ENCODE peak calls at places on chromosomes 1 and 21, in four cellular contexts. I, T, U and N are unnamed samples.

GRCh38 chr1:182410620-182411273 is 10.3 kb upstream of the TEDDM1 start:
- DNase-seq in I (no peak), T (no peak), U (no peak), N (no peak)

GRCh38 chr1:33347650-33347992 is 26.7 kb upstream of the A3GALT2 start:
- DNase-seq in I (no peak), T (peak; percentile 43), U (no peak), N (peak; percentile 41)

GRCh38 chr1:8671313-8671917 is 146.0 kb downstream of the RERE start:
- DNase-seq in I (peak; percentile 33), T (peak; percentile 62), U (no peak), N (peak; percentile 92)

GRCh38 chr1:37946703-37947360 is at the start of gene INPP5B:
- DNase-seq in I (peak; percentile 84), T (peak; percentile 85), U (peak; percentile 46), N (peak; percentile 92)

GRCh38 chr21:45302082-45303061 is 14.7 kb upstream of the POFUT2 start:
- DNase-seq in I (peak; percentile 46), T (no peak), U (no peak), N (no peak)

GRCh38 chr1:119449964-119450363 is 35.0 kb downstream of the HSD3B2 start:
- DNase-seq in I (no peak), T (no peak), U (no peak), N (peak; percentile 24)

GRCh38 chr1:209646558-209646957 is 5.7 kb downstream of the LAMB3 start:
- DNase-seq in I (no peak), T (peak; percentile 73), U (no peak), N (peak; percentile 49)

GRCh38 chr1:77605246-77606026 is 77.0 kb downstream of the ZZZ3 start:
- DNase-seq in I (no peak), T (peak; percentile 80), U (peak; percentile 7), N (peak; percentile 31)

GRCh38 chr1:58881471-58881994 is 97.7 kb upstream of the JUN start:
- DNase-seq in I (no peak), T (peak; percentile 64), U (peak; percentile 17), N (peak; percentile 79)

GRCh38 chr1:1347663-1348419 is 1.4 kb downstream of the DVL1 start:
- DNase-seq in I (no peak), T (peak; percentile 45), U (no peak), N (peak; percentile 66)

GRCh38 chr1:206814716-206815341 is 42.5 kb upstream of the IL10 start:
- DNase-seq in I (no peak), T (peak; percentile 72), U (peak; percentile 40), N (peak; percentile 51)

GRCh38 chr1:162976628-162977027 is 92.5 kb upstream of the RGS4 start:
- DNase-seq in I (no peak), T (no peak), U (no peak), N (no peak)

GRCh38 chr1:219324629-219325367 is 151.1 kb downstream of the LYPLAL1 start:
- DNase-seq in I (no peak), T (peak; percentile 99), U (peak; percentile 82), N (peak; percentile 96)

GRCh38 chr1:228541725-228542124 is 54.5 kb downstream of the RNF187 start:
- DNase-seq in I (no peak), T (no peak), U (no peak), N (no peak)

GRCh38 chr1:162632743-162633326 is 571 bp downstream of the DDR2 start:
- DNase-seq in I (peak; percentile 53), T (peak; percentile 46), U (no peak), N (peak; percentile 62)

GRCh38 chr1:42657981-42658879 is at the start of gene PPIH:
- DNase-seq in I (peak; percentile 96), T (peak; percentile 92), U (peak; percentile 49), N (peak; percentile 99)

GRCh38 chr1:43442756-43443155 is 11.0 kb downstream of the HYI start:
- DNase-seq in I (no peak), T (no peak), U (no peak), N (no peak)

GRCh38 chr1:82185084-82185483 is 384.4 kb downstream of the ADGRL2 start:
- DNase-seq in I (no peak), T (peak; percentile 42), U (peak; percentile 16), N (no peak)

GRCh38 chr1:241115784-241116183 is 241.2 kb downstream of the RGS7 start:
- DNase-seq in I (no peak), T (no peak), U (no peak), N (no peak)

GRCh38 chr1:23799570-23800395 is 771 bp downstream of the GALE start:
- DNase-seq in I (no peak), T (peak; percentile 83), U (no peak), N (peak; percentile 52)

GRCh38 chr1:226444901-226445300 is 37.0 kb upstream of the PARP1 start:
- DNase-seq in I (peak; percentile 98), T (no peak), U (no peak), N (no peak)

GRCh38 chr21:43021756-43022600 is 47.6 kb downstream of the PKNOX1 start:
- DNase-seq in I (no peak), T (no peak), U (no peak), N (no peak)

GRCh38 chr1:71307451-71307850 is 226.6 kb upstream of the ZRANB2 start:
- DNase-seq in I (peak; percentile 44), T (peak; percentile 49), U (peak; percentile 37), N (peak; percentile 88)

GRCh38 chr1:7447736-7448135 is 323.4 kb upstream of the VAMP3 start:
- DNase-seq in I (no peak), T (no peak), U (no peak), N (no peak)

GRCh38 chr1:54273092-54273836 is 73.3 kb downstream of the MRPL37 start:
- DNase-seq in I (no peak), T (peak; percentile 92), U (no peak), N (peak; percentile 96)

GRCh38 chr1:180905927-180906326 is 6.8 kb upstream of the KIAA1614 start:
- DNase-seq in I (no peak), T (no peak), U (no peak), N (no peak)

GRCh38 chr21:15441060-15441493 is 288.7 kb upstream of the USP25 start:
- DNase-seq in I (no peak), T (no peak), U (no peak), N (no peak)

GRCh38 chr1:202270871-202271326 is 70.8 kb downstream of the UBE2T start:
- DNase-seq in I (no peak), T (no peak), U (no peak), N (no peak)

GRCh38 chr1:233359431-233359830 is 31.9 kb downstream of the MAP3K21 start:
- DNase-seq in I (no peak), T (no peak), U (no peak), N (no peak)

GRCh38 chr1:84442256-84442655 is 36.8 kb upstream of the RPF1 start:
- DNase-seq in I (peak; percentile 56), T (peak; percentile 91), U (peak; percentile 76), N (peak; percentile 93)
- H3K36me3 ChIP-seq in I (no peaks in the 10 kb centered on the region), T (no peaks in the 10 kb centered on the region), U (no peaks in the 10 kb centered on the region), N (no peaks in the 10 kb centered on the region)

GRCh38 chr1:178464566-178464965 is 32.2 kb downstream of the CLEC20A start:
- DNase-seq in I (no peak), T (no peak), U (no peak), N (no peak)
- H3K36me3 ChIP-seq in I (no peaks in the 10 kb centered on the region), T (no peaks in the 10 kb centered on the region), U (peaks cover 5% of the 10 kb centered on the region), N (peaks cover 20% of the 10 kb centered on the region)

DNA sequence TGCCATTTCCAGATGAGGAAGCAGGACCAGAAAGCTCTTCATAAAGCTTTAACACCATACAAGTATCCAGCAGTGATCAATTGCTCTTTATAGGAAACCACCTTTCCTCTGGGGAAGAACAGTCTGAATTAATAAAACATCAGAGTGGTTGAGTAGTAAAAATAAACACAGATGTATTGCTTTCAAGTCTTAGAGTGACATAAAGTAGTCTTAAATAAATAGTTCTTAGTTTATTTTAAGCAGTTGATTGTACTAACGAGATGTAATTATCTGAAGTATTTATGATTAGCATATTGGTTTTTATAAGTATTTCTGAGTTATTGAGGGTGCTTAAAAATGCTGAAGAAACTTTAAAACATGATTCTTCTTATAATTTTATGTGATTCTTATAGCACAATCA is 67.0 kb downstream of the PRKAA2 start:
- DNase-seq in I (no peak), T (peak; percentile 7), U (no peak), N (no peak)
- H3K36me3 ChIP-seq in I (no peaks in the 10 kb centered on the region), T (no peaks in the 10 kb centered on the region), U (no peaks in the 10 kb centered on the region), N (no peaks in the 10 kb centered on the region)

GRCh38 chr1:3477241-3478109 is 23.0 kb downstream of the ARHGEF16 start:
- DNase-seq in I (no peak), T (no peak), U (no peak), N (peak; percentile 33)
- H3K36me3 ChIP-seq in I (no peaks in the 10 kb centered on the region), T (no peaks in the 10 kb centered on the region), U (no peaks in the 10 kb centered on the region), N (no peaks in the 10 kb centered on the region)

GRCh38 chr1:17617787-17618557 is 78.5 kb downstream of the ARHGEF10L start:
- DNase-seq in I (no peak), T (peak; percentile 64), U (no peak), N (peak; percentile 76)

GRCh38 chr1:17615959-17616358 is 76.5 kb downstream of the ARHGEF10L start:
- DNase-seq in I (no peak), T (no peak), U (no peak), N (no peak)

GRCh38 chr1:17616731-17617279 is 77.3 kb downstream of the ARHGEF10L start:
- DNase-seq in I (no peak), T (no peak), U (no peak), N (no peak)

GRCh38 chr1:17612831-17613230 is 73.3 kb downstream of the ARHGEF10L start:
- DNase-seq in I (no peak), T (no peak), U (no peak), N (no peak)

GRCh38 chr1:17615157-17615556 is 75.7 kb downstream of the ARHGEF10L start:
- DNase-seq in I (no peak), T (no peak), U (no peak), N (no peak)
- H3K36me3 ChIP-seq in I (no peaks in the 10 kb centered on the region), T (peaks cover 4% of the 10 kb centered on the region), U (peaks cover 14% of the 10 kb centered on the region), N (no peaks in the 10 kb centered on the region)

GRCh38 chr21:22352088-22352487 is 1353.9 kb downstream of the NCAM2 start:
- DNase-seq in I (no peak), T (no peak), U (no peak), N (no peak)
- H3K36me3 ChIP-seq in I (no peaks in the 10 kb centered on the region), T (no peaks in the 10 kb centered on the region), U (no peaks in the 10 kb centered on the region), N (no peaks in the 10 kb centered on the region)

DNA sequence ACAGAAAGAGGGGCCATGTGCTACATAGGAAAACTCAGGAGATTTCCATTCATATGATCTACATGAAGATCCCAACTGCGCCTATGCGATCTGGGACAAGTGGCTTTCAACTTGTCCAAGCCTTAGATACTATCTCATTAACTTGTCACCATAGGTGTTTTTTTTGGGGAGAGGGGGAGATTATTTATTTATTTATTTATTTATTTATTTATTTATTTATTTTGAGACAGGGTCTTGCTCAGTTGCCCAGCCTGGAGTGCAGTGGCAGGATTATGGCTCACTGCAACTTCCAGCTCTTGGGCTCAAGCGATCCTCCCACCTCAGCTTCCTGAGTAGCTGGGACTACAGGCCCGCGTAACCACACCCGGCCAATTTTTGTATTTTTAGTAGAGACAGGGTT is 11.3 kb downstream of the FABP3 start:
- DNase-seq in I (no peak), T (no peak), U (no peak), N (no peak)
- H3K36me3 ChIP-seq in I (no peaks in the 10 kb centered on the region), T (peaks cover 9% of the 10 kb centered on the region), U (peaks cover 13% of the 10 kb centered on the region), N (peaks cover 22% of the 10 kb centered on the region)

DNA sequence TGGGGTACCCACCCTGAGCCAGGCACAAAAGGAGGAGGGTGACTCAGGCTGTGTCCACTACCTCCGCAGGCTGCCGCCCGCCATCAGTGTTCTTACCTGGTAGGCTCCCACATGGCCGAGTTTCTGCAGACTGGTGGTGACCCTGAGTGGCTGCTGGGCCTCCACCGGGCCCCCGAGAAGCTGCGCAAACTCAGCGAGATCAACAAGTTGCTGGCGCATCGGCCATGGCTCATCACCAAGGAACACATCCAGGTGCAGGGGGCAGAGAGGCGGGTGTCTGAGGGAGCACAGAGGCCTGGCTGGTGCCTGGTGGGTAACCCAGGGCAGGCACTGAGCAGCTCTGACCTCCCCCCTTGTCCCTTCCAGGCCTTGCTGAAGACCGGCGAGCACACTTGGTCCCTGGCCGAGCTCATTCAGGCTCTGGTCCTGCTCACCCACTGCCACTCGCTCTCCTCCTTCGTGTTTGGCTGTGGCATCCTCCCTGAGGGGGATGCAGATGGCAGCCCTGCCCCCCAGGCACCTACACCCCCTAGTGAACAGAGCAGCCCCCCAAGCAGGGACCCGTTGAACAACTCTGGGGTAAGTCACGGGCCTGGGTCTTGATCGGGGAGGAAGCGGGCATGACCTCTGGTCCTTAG is 13.0 kb downstream of the SESN2 start:
- DNase-seq in I (no peak), T (no peak), U (no peak), N (no peak)
- H3K36me3 ChIP-seq in I (no peaks in the 10 kb centered on the region), T (peaks cover 23% of the 10 kb centered on the region), U (peaks cover 43% of the 10 kb centered on the region), N (peaks cover 66% of the 10 kb centered on the region)